ENCODE peak calls at places on chromosomes 2 and 18, in nine cellular contexts. X is CD8-positive, alpha-beta T cell; Q is GM23248; I is PC-3; V is Peyer's patch; C is substantia nigra; N is left ventricle myocardium inferior; E is pancreas; U is CD8-positive, alpha-beta memory T cell. S is an unnamed sample.

GRCh38 chr18:47809420-47809819 is 121.0 kb downstream of the SMAD2 start:
- DNase-seq in X (no peak), Q (no peak), I (no peak), V (no peak), C (no peak), N (no peak), E (no peak), U (no peak), S (no peak)

GRCh38 chr2:220653776-220654175 is 918.3 kb downstream of the EPHA4 start:
- DNase-seq in X (no peak), Q (no peak), I (no peak), V (no peak), C (no peak), N (no peak), E (no peak), U (no peak), S (no peak)

GRCh38 chr2:232292395-232293154 is 86.0 kb upstream of the ALPP start:
- DNase-seq in X (peak), Q (peak), I (peak), V (peak), C (no peak), N (peak), E (no peak), U (peak), S (no peak)

GRCh38 chr2:185219981-185220380 is 518.6 kb upstream of the FSIP2 start:
- DNase-seq in X (no peak), Q (no peak), I (peak), V (no peak), C (peak), N (no peak), E (no peak), U (no peak), S (no peak)

GRCh38 chr2:17620280-17620679 is 79.8 kb downstream of the VSNL1 start:
- DNase-seq in X (no peak), Q (peak), I (no peak), V (no peak), C (peak), N (peak), E (no peak), U (no peak), S (no peak)

GRCh38 chr18:26429535-26429934 is 118.8 kb downstream of the KCTD1 start:
- DNase-seq in X (no peak), Q (peak), I (peak), V (no peak), C (no peak), N (no peak), E (no peak), U (no peak), S (no peak)

GRCh38 chr18:52310651-52311050 is 29.3 kb upstream of the DCC start:
- DNase-seq in X (no peak), Q (no peak), I (no peak), V (no peak), C (no peak), N (no peak), E (no peak), U (no peak), S (no peak)

GRCh38 chr18:57965246-57965645 is 78.8 kb upstream of the NEDD4L start:
- DNase-seq in X (no peak), Q (no peak), I (no peak), V (no peak), C (no peak), N (no peak), E (no peak), U (no peak), S (no peak)

GRCh38 chr18:10131783-10132381 is 218.1 kb downstream of the VAPA start:
- DNase-seq in X (no peak), Q (peak), I (no peak), V (peak), C (no peak), N (no peak), E (no peak), U (no peak), S (no peak)

GRCh38 chr2:126666003-126666402 is 10.0 kb downstream of the GYPC start:
- DNase-seq in X (no peak), Q (no peak), I (no peak), V (no peak), C (no peak), N (no peak), E (no peak), U (no peak), S (no peak)

GRCh38 chr2:220365023-220365422 is 737.6 kb downstream of the SLC4A3 start:
- DNase-seq in X (no peak), Q (peak), I (no peak), V (no peak), C (no peak), N (no peak), E (no peak), U (no peak), S (no peak)

GRCh38 chr2:28137221-28137620 is 246.7 kb downstream of the BABAM2 start:
- DNase-seq in X (no peak), Q (peak), I (peak), V (no peak), C (no peak), N (no peak), E (no peak), U (no peak), S (no peak)

GRCh38 chr18:26654173-26655009 is 106.0 kb upstream of the KCTD1 start:
- DNase-seq in X (no peak), Q (no peak), I (no peak), V (no peak), C (peak), N (no peak), E (no peak), U (no peak), S (no peak)

GRCh38 chr18:22199005-22199404 is 29.6 kb downstream of the GATA6 start:
- DNase-seq in X (no peak), Q (no peak), I (no peak), V (no peak), C (no peak), N (no peak), E (no peak), U (no peak), S (no peak)

GRCh38 chr18:22195052-22195451 is 25.7 kb downstream of the GATA6 start:
- DNase-seq in X (no peak), Q (no peak), I (no peak), V (no peak), C (no peak), N (no peak), E (peak), U (no peak), S (no peak)

GRCh38 chr18:22197668-22198067 is 28.3 kb downstream of the GATA6 start:
- DNase-seq in X (no peak), Q (no peak), I (no peak), V (no peak), C (no peak), N (no peak), E (no peak), U (no peak), S (no peak)

GRCh38 chr18:22200611-22201225 is 31.3 kb downstream of the GATA6 start:
- DNase-seq in X (no peak), Q (no peak), I (no peak), V (no peak), C (no peak), N (no peak), E (no peak), U (no peak), S (no peak)

GRCh38 chr18:22198163-22198562 is 28.8 kb downstream of the GATA6 start:
- DNase-seq in X (no peak), Q (no peak), I (no peak), V (no peak), C (no peak), N (no peak), E (no peak), U (no peak), S (no peak)
- H3K27ac ChIP-seq in X (no peak), Q (no peak), I (no peak), V (no peak), C (no peak), N (peak), E (no peak), U (no peak), S (no peak)

DNA sequence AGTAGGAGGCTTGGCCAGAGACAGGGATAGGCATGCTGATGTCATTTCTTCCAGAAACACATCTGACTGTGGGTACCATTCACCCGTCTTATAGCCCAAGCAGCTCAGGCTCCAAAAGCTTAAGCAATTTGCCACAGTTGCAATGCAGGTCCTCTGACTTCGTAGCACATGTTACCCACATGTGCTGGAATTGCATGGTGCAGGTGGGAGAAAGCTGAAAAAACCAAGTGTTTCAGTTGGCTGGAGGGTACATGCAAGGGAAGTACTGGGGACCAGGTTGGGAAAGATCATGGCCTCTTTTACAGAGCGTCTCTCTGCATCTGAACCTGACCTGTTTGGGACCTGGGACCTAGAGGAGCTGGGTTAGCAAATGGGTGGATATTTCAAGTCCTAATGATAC is 45.9 kb upstream of the TTC39C start:
- DNase-seq in X (no peak), Q (no peak), I (no peak), V (no peak), C (no peak), N (no peak), E (no peak), U (no peak), S (no peak)
- H3K27ac ChIP-seq in X (no peak), Q (no peak), I (no peak), V (no peak), C (no peak), N (no peak), E (no peak), U (no peak), S (no peak)

GRCh38 chr2:152716805-152717241 is 438 bp downstream of the PRPF40A start:
- DNase-seq in X (no peak), Q (peak), I (peak), V (no peak), C (peak), N (no peak), E (no peak), U (peak), S (no peak)
- H3K27ac ChIP-seq in X (peak), Q (peak), I (peak), V (peak), C (peak), N (peak), E (peak), U (peak), S (peak)

DNA sequence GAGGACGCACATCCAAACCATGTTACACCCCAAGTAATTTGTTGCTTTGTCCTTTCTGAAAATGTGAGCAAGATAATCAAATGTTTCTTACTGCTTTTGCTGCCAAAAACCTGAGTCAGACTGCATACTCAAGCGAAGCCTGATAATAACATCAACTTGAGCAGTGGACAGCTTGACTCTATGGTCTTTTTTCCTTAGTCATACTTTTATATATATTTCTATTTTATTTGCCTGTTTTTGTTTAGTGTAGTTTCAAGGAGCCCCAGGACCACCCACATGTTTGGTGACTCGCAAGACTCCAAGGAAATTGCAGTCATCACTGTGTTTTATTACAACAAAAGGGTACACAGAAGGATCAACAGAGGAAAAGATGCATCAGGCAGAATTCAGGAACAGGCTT is 688.4 kb upstream of the PIK3C3 start:
- DNase-seq in X (no peak), Q (no peak), I (peak), V (no peak), C (no peak), N (no peak), E (no peak), U (no peak), S (no peak)
- H3K27ac ChIP-seq in X (no peak), Q (no peak), I (no peak), V (no peak), C (no peak), N (no peak), E (no peak), U (no peak), S (no peak)

DNA sequence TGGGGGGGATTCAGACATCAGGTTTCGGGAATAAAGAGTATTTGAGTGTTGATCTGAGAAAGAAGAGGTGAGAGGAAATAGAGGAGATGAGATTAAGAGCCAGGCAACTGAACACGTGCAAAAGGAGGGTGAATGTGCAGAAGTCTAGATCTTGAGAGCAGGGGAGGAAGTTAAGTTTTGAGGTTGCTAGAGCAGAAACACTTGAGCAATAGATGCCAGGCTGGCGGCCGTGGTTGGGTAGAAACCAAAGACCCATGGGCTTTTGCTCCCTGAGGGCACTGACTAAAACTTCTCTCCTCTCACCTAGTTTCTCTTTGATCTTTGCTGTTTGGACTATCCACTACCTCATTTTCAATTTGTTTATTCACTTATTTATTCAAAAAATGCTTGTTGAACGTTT is 116.0 kb downstream of the CDC42EP3 start:
- DNase-seq in X (no peak), Q (no peak), I (no peak), V (no peak), C (no peak), N (peak), E (no peak), U (no peak), S (no peak)
- H3K27ac ChIP-seq in X (no peak), Q (no peak), I (no peak), V (no peak), C (no peak), N (no peak), E (no peak), U (no peak), S (no peak)

DNA sequence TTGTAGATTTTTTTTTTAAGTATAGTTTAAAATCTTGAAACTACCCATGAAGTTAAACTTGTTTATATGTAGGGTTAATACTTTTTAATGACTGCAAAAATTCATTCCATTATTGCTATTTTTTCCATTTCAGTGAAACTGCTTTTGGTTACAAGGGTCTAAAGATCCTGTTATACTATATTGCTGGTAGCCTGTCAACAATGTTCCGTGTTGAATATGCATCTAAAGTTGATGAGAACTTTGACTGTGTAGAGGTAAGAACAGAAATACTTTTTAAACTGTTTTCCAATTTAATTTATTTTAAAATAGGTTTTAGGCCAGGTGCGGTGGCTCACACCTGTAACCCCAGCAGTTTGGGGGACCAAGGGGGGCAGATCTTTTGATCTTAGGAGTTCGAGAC is 30.5 kb downstream of the HAT1 start:
- DNase-seq in X (no peak), Q (no peak), I (no peak), V (no peak), C (no peak), N (no peak), E (no peak), U (no peak), S (no peak)
- H3K27ac ChIP-seq in X (no peak), Q (no peak), I (no peak), V (no peak), C (no peak), N (no peak), E (no peak), U (no peak), S (no peak)

GRCh38 chr2:39437522-39438296 is 624 bp upstream of the MAP4K3 start:
- DNase-seq in X (peak), Q (peak), I (peak), V (peak), C (peak), N (peak), E (peak), U (peak), S (peak)
- H3K27ac ChIP-seq in X (peak), Q (peak), I (peak), V (peak), C (peak), N (peak), E (peak), U (peak), S (peak)

GRCh38 chr2:238244151-238244550 is 4.3 kb upstream of the HES6 start:
- DNase-seq in X (no peak), Q (no peak), I (no peak), V (no peak), C (no peak), N (no peak), E (no peak), U (no peak), S (no peak)

GRCh38 chr2:238241970-238242369 is 2.1 kb upstream of the HES6 start:
- DNase-seq in X (no peak), Q (peak), I (no peak), V (no peak), C (no peak), N (no peak), E (no peak), U (no peak), S (no peak)

GRCh38 chr2:238242731-238243495 is 3.1 kb upstream of the HES6 start:
- DNase-seq in X (no peak), Q (no peak), I (no peak), V (peak), C (no peak), N (peak), E (no peak), U (no peak), S (no peak)

GRCh38 chr2:238240761-238241711 is 1.2 kb upstream of the HES6 start:
- DNase-seq in X (no peak), Q (peak), I (peak), V (peak), C (peak), N (peak), E (peak), U (peak), S (peak)

DNA sequence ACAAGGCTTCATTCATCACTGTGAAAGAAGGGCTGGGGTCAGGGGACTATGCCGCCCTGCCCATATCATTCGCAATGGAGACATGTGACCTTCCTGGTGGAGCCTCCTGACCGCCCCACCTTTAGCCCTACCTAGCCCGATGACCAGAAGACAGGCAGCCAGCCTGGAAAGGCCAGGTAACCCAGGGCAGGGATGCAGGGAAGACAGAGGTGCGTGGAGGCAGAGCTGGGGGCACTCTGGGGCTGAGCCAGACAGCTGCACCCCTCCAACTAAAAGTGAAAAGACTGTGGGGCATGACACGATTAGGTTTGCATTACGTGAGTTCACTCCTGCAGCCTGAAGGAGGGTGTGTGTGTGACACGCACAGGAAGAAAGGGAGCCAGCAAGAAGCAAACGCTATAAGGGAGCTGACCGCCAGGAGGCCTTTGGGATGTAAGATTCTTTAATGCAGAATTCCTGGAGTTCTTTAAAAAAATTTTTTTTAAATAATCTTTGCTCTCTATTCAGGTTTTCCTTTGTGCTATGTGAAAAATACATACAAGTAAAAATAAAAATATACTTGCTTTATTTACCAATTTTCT is 3.7 kb upstream of the HES6 start:
- DNase-seq in X (no peak), Q (no peak), I (no peak), V (no peak), C (no peak), N (no peak), E (no peak), U (no peak), S (no peak)
- H3K27ac ChIP-seq in X (no peak), Q (no peak), I (no peak), V (peak), C (no peak), N (peak), E (peak), U (no peak), S (no peak)

DNA sequence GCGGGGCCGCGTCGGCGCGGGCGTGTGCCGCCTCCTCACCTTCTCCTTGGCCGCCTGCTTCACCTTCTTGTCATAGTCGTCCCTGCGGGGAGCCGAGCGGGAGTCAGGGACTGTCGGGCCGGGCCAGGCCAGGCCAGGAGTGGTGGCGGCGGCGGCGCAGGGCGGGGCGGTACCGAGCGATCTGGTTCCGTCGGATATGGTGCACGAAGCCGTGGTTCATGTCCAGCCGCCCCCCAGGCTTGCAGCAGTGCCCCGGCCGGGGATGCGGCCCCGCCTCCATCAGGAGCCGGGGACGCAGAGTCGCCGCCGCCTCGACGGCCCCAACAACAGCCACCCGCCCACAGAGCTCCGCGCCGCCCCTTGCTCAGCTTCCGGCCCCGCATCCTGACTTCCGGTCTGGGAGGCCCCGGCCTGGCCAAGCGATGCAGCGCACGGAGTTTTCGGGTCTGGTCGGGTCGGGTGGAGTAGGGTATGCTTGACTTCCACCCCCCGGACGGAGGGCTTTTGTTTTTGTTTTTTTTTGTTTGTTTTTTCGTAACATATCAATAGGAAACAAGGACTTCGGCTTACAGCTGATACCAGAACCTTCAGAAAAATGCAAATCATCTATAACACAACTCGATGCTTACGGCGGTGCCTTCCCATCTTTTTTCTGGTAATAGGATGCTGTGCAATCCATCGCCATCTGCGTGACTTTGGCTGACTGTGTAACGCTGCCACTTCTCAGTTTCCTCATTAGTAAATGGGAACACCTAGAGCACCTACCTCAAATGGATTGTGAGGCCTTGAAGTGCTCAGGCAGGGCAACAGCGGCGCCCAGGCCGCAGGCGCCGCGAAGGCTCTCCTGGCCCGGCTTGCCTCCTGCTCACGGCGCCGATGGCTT is at the start of gene C2orf68:
- DNase-seq in X (peak), Q (peak), I (peak), V (peak), C (peak), N (peak), E (peak), U (peak), S (peak)
- H3K27ac ChIP-seq in X (peak), Q (peak), I (peak), V (peak), C (peak), N (peak), E (peak), U (peak), S (peak)

GRCh38 chr2:55581875-55582547 is 35.4 kb downstream of the PPP4R3B start:
- DNase-seq in X (no peak), Q (peak), I (no peak), V (no peak), C (peak), N (no peak), E (no peak), U (no peak), S (peak)
- H3K27ac ChIP-seq in X (no peak), Q (peak), I (no peak), V (peak), C (no peak), N (no peak), E (no peak), U (no peak), S (peak)